ENCODE peak calls at places on chromosome 16, in nine cellular contexts. P, L, S, O, Y, Q, E, F and I are unnamed samples.

GRCh38 chr16:71432906-71433305 is 8.9 kb downstream of the TLE7 start:
- DNase-seq in P (no peak), Q (no peak), Y (no peak), O (no peak), S (no peak), L (no peak), E (no peak), F (no peak), I (no peak)

GRCh38 chr16:17305694-17306093 is 165.1 kb downstream of the XYLT1 start:
- DNase-seq in L (no peak), P (no peak), F (no peak), Y (no peak), Q (no peak), E (no peak), O (no peak), S (no peak), I (no peak)

GRCh38 chr16:55421225-55421624 is 57.8 kb upstream of the MMP2 start:
- DNase-seq in F (no peak), Y (no peak), S (no peak), Q (no peak), L (no peak), P (no peak), E (no peak), O (no peak), I (no peak)

GRCh38 chr16:81444448-81445121 is at the start of gene CMIP:
- DNase-seq in O (peak; percentile 57), Y (no peak), P (peak; percentile 72), F (no peak), S (no peak), Q (peak; percentile 50), E (peak; percentile 60), L (peak; percentile 37), I (peak; percentile 73)

GRCh38 chr16:28494141-28494851 is at the start of gene APOBR:
- DNase-seq in E (no peak), L (no peak), P (no peak), Y (peak; percentile 54), F (no peak), S (no peak), Q (no peak), O (peak; percentile 31), I (no peak)

GRCh38 chr16:81713796-81714195 is 65.3 kb upstream of the PLCG2 start:
- DNase-seq in O (no peak), F (no peak), P (no peak), L (no peak), S (no peak), Y (no peak), E (no peak), Q (no peak), I (no peak)

GRCh38 chr16:70650216-70650615 is 3.9 kb downstream of the IL34 start:
- DNase-seq in Y (no peak), F (no peak), Q (no peak), L (no peak), E (no peak), S (no peak), P (no peak), O (no peak), I (no peak)

GRCh38 chr16:57533618-57534336 is 2.6 kb downstream of the CCDC102A start:
- DNase-seq in E (peak; percentile 15), Y (no peak), Q (no peak), O (no peak), S (no peak), L (no peak), F (no peak), P (no peak), I (no peak)

GRCh38 chr16:80231888-80232287 is 308.9 kb upstream of the DYNLRB2 start:
- DNase-seq in O (no peak), E (no peak), P (peak; percentile 94), S (peak; percentile 64), Y (no peak), F (peak; percentile 33), Q (no peak), L (peak; percentile 38), I (peak; percentile 58)

GRCh38 chr16:17561056-17561455 is 90.3 kb upstream of the XYLT1 start:
- DNase-seq in L (no peak), O (no peak), Q (no peak), E (no peak), Y (no peak), P (no peak), S (no peak), F (no peak), I (no peak)

GRCh38 chr16:23711785-23712184 is 1.2 kb downstream of the ERN2 start:
- DNase-seq in F (no peak), L (no peak), E (no peak), O (no peak), Q (no peak), P (no peak), Y (no peak), S (no peak), I (no peak)

GRCh38 chr16:49608095-49608494 is 234.5 kb downstream of the C16orf78 start:
- DNase-seq in P (no peak), L (no peak), E (peak; percentile 12), Y (no peak), O (no peak), F (no peak), Q (no peak), S (no peak), I (no peak)

GRCh38 chr16:13070268-13070667 is 168.9 kb downstream of the SHISA9 start:
- DNase-seq in S (no peak), P (no peak), E (no peak), L (no peak), Y (no peak), O (no peak), Q (no peak), F (no peak), I (no peak)

GRCh38 chr16:85735225-85735722 is 15.6 kb downstream of the C16orf74 start:
- DNase-seq in O (no peak), S (no peak), E (no peak), L (no peak), P (no peak), Q (no peak), Y (no peak), F (no peak), I (no peak)

GRCh38 chr16:83899978-83900377 is 1.1 kb downstream of the MLYCD start:
- DNase-seq in Y (no peak), O (no peak), S (no peak), P (no peak), F (no peak), L (no peak), E (no peak), Q (no peak), I (no peak)
- H3K4me3 ChIP-seq in Y (peak overlapping the region; percentile 95), O (peak overlapping the region; percentile 68), S (peak overlapping the region; percentile 51), P (peak overlapping the region; percentile 70), F (peak overlapping the region; percentile 57), L (peak overlapping the region; percentile 72), E (no peak overlapping the region), Q (peak overlapping the region; percentile 69), I (peak overlapping the region; percentile 79)

GRCh38 chr16:35391328-35391727 is 1931.9 kb downstream of the TP53TG3F start:
- DNase-seq in O (no peak), Q (peak; percentile 6), Y (no peak), L (no peak), S (peak; percentile 55), E (peak; percentile 2), F (peak; percentile 7), P (peak; percentile 2), I (peak; percentile 19)
- TF ChIP-seq CTCF in O (peak; percentile 10), Q (peak; percentile 75), Y (no peak), L (peak; percentile 23), S (peak; percentile 72), E (peak; percentile 35), F (peak; percentile 68), P (peak; percentile 44), I (peak; percentile 51)

GRCh38 chr16:88510091-88510719 is 57.1 kb downstream of the ZFPM1 start:
- DNase-seq in P (no peak), O (no peak), F (no peak), Q (no peak), E (no peak), S (no peak), L (no peak), Y (no peak), I (no peak)
- H3K4me3 ChIP-seq in P (no peak overlapping the region), O (no peak overlapping the region), F (no peak overlapping the region), Q (no peak overlapping the region), E (no peak overlapping the region), S (no peak overlapping the region), L (no peak overlapping the region), Y (no peak overlapping the region), I (no peak overlapping the region)

DNA sequence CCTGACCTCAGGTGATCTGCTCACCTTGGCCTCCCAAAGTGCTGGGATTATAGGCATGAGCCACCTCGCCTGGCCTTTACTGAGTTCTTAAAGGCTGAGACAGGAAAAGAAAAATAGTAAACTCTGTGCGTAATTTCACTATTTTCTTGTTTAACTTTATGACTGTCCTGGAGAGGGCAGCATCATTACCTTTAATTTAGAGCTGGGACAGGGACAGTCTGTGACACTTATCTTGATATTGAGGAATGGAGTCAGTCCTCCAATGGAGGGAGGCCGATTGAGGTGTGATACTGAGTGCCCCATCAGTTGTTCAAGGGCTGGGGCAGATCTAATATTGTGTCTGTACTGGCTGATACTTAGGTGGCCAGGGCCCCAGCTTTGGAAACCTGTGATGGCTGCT is 21.5 kb upstream of the SPN start:
- DNase-seq in Q (no peak), Y (no peak), O (no peak), S (no peak), L (no peak), E (no peak), F (no peak), P (no peak), I (no peak)
- TF ChIP-seq CTCF in Q (peak; percentile 3), Y (no peak), O (no peak), S (no peak), L (no peak), E (no peak), F (no peak), P (no peak), I (no peak)

GRCh38 chr16:75045424-75045823 is 46.6 kb downstream of the ZNRF1 start:
- DNase-seq in S (no peak), P (no peak), L (no peak), Y (no peak), E (no peak), O (no peak), F (no peak), Q (no peak), I (no peak)
- H3K4me3 ChIP-seq in S (no peak overlapping the region), P (no peak overlapping the region), L (no peak overlapping the region), Y (no peak overlapping the region), E (no peak overlapping the region), O (no peak overlapping the region), F (no peak overlapping the region), Q (no peak overlapping the region), I (no peak overlapping the region)

DNA sequence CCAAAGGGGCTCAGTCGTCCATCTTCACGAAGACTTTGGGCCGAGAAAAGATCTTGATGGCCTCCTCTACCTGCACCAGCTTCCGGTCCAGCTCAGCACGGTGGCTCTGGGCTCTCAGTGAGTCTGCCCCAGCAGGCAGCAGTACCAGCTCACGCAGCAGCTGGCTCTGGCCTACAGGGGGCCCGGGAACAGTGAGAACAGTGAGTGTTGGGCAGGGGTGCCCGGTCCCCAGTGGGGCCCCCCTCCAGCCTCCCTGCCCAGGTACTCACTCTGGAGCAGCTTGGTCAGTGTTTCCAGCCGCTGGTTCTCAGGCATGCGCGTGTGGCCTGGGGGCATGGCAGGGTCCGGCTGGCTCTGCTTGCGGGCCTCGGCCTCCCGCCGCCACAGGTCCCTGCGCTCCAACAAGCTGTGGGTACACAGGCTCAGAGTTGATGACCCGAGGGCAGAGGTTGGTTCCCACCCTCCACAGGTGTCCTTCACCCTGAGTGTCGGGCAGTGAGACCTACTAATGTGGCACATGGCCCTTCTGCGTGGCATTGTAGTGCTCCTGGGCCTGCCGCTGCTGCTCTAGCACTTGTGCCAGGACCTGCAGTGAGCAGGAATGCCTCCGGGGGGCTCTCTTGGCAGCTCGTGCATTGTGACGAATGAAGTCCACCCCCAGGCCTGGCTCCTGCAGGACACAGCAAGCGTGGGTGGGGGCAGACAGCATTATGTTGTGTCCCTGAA is 2.6 kb downstream of the PARD6A start:
- DNase-seq in L (no peak), E (no peak), S (no peak), O (no peak), F (no peak), Y (no peak), P (no peak), Q (peak; percentile 15), I (no peak)
- TF ChIP-seq CTCF in L (peak; percentile 14), E (peak; percentile 55), S (peak; percentile 25), O (no peak), F (peak; percentile 20), Y (no peak), P (no peak), Q (peak; percentile 52), I (peak; percentile 3)